ENCODE peak calls at places on chromosome 22, in seven cellular contexts. B is gastrocnemius medialis; Z is CD4-positive, alpha-beta T cell; C is foreskin fibroblast; A is PC-3; L is cardiac muscle cell; D is suprapubic skin. V is an unnamed sample.
A peak's percentile ranks its signal among the peaks of the same experiment; 100 is the strongest.

GRCh38 chr22:50544078-50544745 is 1.5 kb upstream of the KLHDC7B start:
- DNase-seq in B (no peak), Z (peak; percentile 62), C (peak; percentile 61), A (no peak), L (peak; percentile 77), D (peak; percentile 87), V (peak; percentile 90)

GRCh38 chr22:45425101-45425500 is 11.6 kb downstream of the RIBC2 start:
- DNase-seq in B (no peak), Z (no peak), C (peak; percentile 57), A (no peak), L (peak; percentile 22), D (peak; percentile 28), V (no peak)

GRCh38 chr22:43270314-43270908 is 72.8 kb downstream of the SCUBE1 start:
- DNase-seq in B (no peak), Z (no peak), C (no peak), A (peak; percentile 14), L (peak; percentile 15), D (no peak), V (no peak)

GRCh38 chr22:42368379-42369249 is 63.6 kb downstream of the NFAM1 start:
- DNase-seq in B (no peak), Z (no peak), C (no peak), A (no peak), L (no peak), D (no peak), V (peak; percentile 47)

GRCh38 chr22:46444390-46444854 is 93.0 kb downstream of the CELSR1 start:
- DNase-seq in B (no peak), Z (no peak), C (no peak), A (no peak), L (no peak), D (no peak), V (no peak)

GRCh38 chr22:40751250-40751649 is 67.9 kb downstream of the SLC25A17 start:
- DNase-seq in B (no peak), Z (no peak), C (no peak), A (no peak), L (no peak), D (no peak), V (no peak)

GRCh38 chr22:41382098-41382578 is 396 bp downstream of the TEF start:
- DNase-seq in B (peak; percentile 47), Z (peak; percentile 61), C (no peak), A (peak; percentile 25), L (no peak), D (peak; percentile 89), V (peak; percentile 83)

GRCh38 chr22:29359469-29359868 is 28.9 kb downstream of the AP1B1 start:
- DNase-seq in B (peak; percentile 31), Z (no peak), C (peak; percentile 42), A (peak; percentile 51), L (peak; percentile 75), D (peak; percentile 83), V (peak; percentile 57)

GRCh38 chr22:17734197-17734596 is 40.1 kb downstream of the BID start:
- DNase-seq in B (no peak), Z (no peak), C (peak; percentile 58), A (no peak), L (peak; percentile 65), D (no peak), V (no peak)

GRCh38 chr22:25054943-25055511 is 102.5 kb downstream of the KIAA1671 start:
- DNase-seq in B (no peak), Z (no peak), C (no peak), A (no peak), L (no peak), D (no peak), V (no peak)

GRCh38 chr22:18078329-18079041 is 695 bp downstream of the PEX26 start:
- DNase-seq in B (peak; percentile 49), Z (no peak), C (no peak), A (peak; percentile 45), L (peak; percentile 22), D (peak; percentile 74), V (peak; percentile 33)

GRCh38 chr22:37499789-37500188 is 13.6 kb upstream of the MFNG start:
- DNase-seq in B (no peak), Z (no peak), C (no peak), A (no peak), L (no peak), D (no peak), V (no peak)

GRCh38 chr22:37499006-37499707 is 13.0 kb upstream of the MFNG start:
- DNase-seq in B (no peak), Z (no peak), C (no peak), A (no peak), L (no peak), D (no peak), V (no peak)

GRCh38 chr22:37496651-37497599 is 10.7 kb upstream of the MFNG start:
- DNase-seq in B (no peak), Z (no peak), C (peak; percentile 83), A (peak; percentile 86), L (peak; percentile 91), D (no peak), V (no peak)

GRCh38 chr22:37500745-37501144 is 14.6 kb upstream of the MFNG start:
- DNase-seq in B (no peak), Z (no peak), C (no peak), A (no peak), L (no peak), D (no peak), V (no peak)

GRCh38 chr22:37498289-37498909 is 12.2 kb upstream of the MFNG start:
- DNase-seq in B (no peak), Z (peak; percentile 56), C (no peak), A (no peak), L (no peak), D (no peak), V (peak; percentile 75)
- TF ChIP-seq CTCF in B (peak; percentile 14), Z (peak; percentile 76), C (no peak), A (peak; percentile 46), L (peak; percentile 30), D (no peak), V (peak; percentile 67)

GRCh38 chr22:31968022-31968421 is 23.7 kb downstream of the YWHAH start:
- DNase-seq in B (no peak), Z (no peak), C (no peak), A (no peak), L (no peak), D (no peak), V (no peak)

GRCh38 chr22:31972180-31972579 is 27.8 kb downstream of the YWHAH start:
- DNase-seq in B (no peak), Z (no peak), C (no peak), A (no peak), L (no peak), D (no peak), V (no peak)

GRCh38 chr22:31970490-31971444 is 26.4 kb downstream of the YWHAH start:
- DNase-seq in B (peak; percentile 39), Z (peak; percentile 77), C (peak; percentile 44), A (peak; percentile 86), L (peak; percentile 85), D (peak; percentile 84), V (peak; percentile 95)

GRCh38 chr22:31973739-31974138 is 29.4 kb downstream of the YWHAH start:
- DNase-seq in B (no peak), Z (no peak), C (no peak), A (no peak), L (no peak), D (no peak), V (no peak)

GRCh38 chr22:31969789-31970489 is 25.6 kb downstream of the YWHAH start:
- DNase-seq in B (peak; percentile 26), Z (peak; percentile 64), C (peak; percentile 45), A (peak; percentile 78), L (peak; percentile 77), D (no peak), V (peak; percentile 63)
- TF ChIP-seq CTCF in B (no peak), Z (no peak), C (peak; percentile 68), A (peak; percentile 69), L (peak; percentile 72), D (no peak), V (no peak)

DNA sequence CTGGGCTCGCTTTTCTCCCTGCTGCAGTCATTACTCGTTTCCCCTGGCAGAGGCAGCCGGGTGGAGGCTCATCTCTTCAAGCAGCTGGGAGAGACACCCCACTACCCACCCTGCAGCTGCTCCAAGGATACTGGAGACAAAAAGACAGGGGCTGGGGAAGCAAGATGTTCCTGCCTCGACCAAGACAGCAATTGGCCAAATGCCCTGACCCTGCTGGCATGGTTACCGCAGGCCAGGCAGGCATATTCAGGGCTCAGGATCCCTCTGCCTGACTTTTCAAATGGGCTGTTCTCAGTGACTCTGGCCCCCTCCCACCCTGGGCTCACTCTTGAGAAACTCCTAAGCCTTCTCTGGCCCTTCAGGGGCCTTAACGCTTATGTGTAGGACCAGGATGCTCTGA is 6.8 kb upstream of the RGL4 start:
- DNase-seq in B (no peak), Z (no peak), C (no peak), A (no peak), L (no peak), D (no peak), V (no peak)
- TF ChIP-seq CTCF in B (no peak), Z (no peak), C (no peak), A (no peak), L (no peak), D (no peak), V (no peak)

DNA sequence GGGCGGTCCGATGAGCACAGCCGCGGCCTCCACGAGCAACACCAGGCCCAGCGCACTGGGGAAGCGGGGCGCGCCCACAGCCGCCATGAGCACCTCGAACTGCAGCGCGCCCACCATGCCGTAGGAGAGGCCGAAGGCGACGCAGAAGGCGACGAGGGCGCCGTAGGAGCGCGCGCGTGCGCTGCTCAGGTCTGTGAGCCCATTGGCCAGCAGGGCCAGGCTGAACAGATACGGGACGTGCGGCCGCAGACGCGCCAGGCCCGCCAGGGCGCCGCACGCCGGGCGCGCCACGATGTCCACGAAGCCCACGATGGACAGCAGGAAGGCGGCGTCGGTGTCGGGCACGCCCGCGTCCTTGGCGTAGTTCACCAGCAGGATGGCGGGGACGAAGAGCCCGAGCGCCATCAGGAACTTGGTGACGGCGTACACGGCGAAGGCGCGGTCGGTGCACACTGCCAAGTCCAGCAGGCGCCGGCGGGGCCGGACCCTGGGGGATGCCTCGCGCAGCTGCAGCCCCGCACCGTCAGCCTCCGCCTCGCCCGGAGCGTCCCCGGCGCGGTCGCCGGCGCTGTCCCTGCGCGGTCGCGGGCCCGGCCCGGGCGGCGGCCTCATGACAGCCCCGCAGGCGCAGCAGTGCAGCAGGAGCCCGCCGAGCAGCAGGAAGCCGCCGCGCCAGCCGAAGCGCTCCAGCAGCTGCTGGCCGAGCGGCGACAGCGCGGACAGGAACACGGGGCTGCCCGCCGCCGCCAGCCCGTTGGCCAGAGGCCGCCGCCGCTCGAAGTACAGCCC is 2.9 kb downstream of the SLC16A8 start:
- DNase-seq in B (no peak), Z (no peak), C (no peak), A (peak; percentile 35), L (peak; percentile 60), D (no peak), V (peak; percentile 52)
- TF ChIP-seq CTCF in B (no peak), Z (no peak), C (no peak), A (no peak), L (peak; percentile 2), D (no peak), V (no peak)

DNA sequence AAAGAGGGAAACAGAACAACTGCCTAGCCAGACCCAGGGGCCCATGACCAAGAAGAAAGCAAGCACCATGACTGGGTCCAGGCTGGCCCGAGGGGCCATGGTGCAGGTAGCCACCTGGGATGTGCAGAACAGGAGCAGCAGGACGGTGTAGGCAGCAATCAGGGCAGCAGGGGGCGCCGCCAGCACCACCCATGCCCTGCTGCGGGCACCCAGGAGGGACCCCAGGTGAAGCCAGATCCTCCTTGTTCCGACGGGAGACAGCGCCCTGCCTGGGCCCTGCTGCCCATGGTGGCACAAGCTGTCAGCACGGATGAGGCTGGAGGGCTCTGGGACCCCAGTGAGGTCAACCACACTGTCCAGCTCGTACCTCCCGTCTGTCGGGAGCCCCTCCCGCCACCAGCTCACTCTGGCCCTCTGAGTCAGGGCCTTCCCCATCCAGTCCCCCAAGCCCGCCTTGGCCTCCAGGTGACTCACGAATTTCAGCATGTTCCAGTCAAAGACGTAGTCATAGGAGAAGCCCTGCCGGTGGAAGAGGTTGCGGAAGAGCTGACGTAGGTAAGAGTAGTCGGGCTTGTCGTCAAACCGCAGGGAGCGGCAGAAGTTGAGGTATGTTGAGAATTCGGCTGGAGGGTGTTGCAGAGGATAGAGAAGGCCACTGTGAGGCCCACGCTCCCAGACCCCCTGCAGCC is 18.8 kb downstream of the CSNK1E start:
- DNase-seq in B (no peak), Z (no peak), C (no peak), A (peak; percentile 99), L (peak; percentile 97), D (no peak), V (peak; percentile 23)
- TF ChIP-seq CTCF in B (no peak), Z (peak; percentile 57), C (peak; percentile 24), A (peak; percentile 65), L (peak; percentile 46), D (peak; percentile 38), V (peak; percentile 34)